ENCODE peak calls at places on chromosomes 1 and 21, in seven cellular contexts. Q is frontal cortex; B is GM13976; G is CD4-positive, alpha-beta T cell; N is EH; Z is ACHN; C is EL. F is an unnamed sample.

GRCh38 chr1:161071886-161072371 is 2.2 kb upstream of the ARHGAP30 start:
- DNase-seq in Q (peak), B (peak), G (peak), N (peak), Z (peak), C (peak), F (peak)

GRCh38 chr1:39061951-39062350 is 35.8 kb downstream of the NDUFS5 start:
- DNase-seq in Q (no peak), B (no peak), G (no peak), N (peak), Z (no peak), C (peak), F (no peak)

GRCh38 chr1:186492531-186493291 is 31.8 kb upstream of the PDC start:
- DNase-seq in Q (no peak), B (no peak), G (no peak), N (peak), Z (no peak), C (no peak), F (no peak)

GRCh38 chr1:31605908-31606427 is 11.5 kb upstream of the HCRTR1 start:
- DNase-seq in Q (no peak), B (peak), G (no peak), N (peak), Z (no peak), C (peak), F (no peak)

GRCh38 chr1:72229893-72230292 is 52.4 kb downstream of the NEGR1 start:
- DNase-seq in Q (no peak), B (no peak), G (no peak), N (peak), Z (no peak), C (peak), F (no peak)

GRCh38 chr1:47758341-47759237 is 238.6 kb downstream of the TRABD2B start:
- DNase-seq in Q (no peak), B (no peak), G (no peak), N (no peak), Z (no peak), C (no peak), F (no peak)

GRCh38 chr21:46083271-46084040 is 14.5 kb upstream of the COL6A2 start:
- DNase-seq in Q (no peak), B (no peak), G (no peak), N (peak), Z (no peak), C (no peak), F (no peak)

GRCh38 chr1:26239936-26240335 is 5.9 kb downstream of the CEP85 start:
- DNase-seq in Q (no peak), B (no peak), G (no peak), N (peak), Z (no peak), C (peak), F (no peak)

GRCh38 chr1:193747579-193747978 is 561.2 kb upstream of the B3GALT2 start:
- DNase-seq in Q (no peak), B (no peak), G (no peak), N (peak), Z (no peak), C (peak), F (no peak)

GRCh38 chr1:49694251-49694827 is 329.4 kb downstream of the AGBL4 start:
- DNase-seq in Q (no peak), B (no peak), G (no peak), N (no peak), Z (no peak), C (no peak), F (no peak)

GRCh38 chr1:78047131-78047530 is 1.4 kb downstream of the GIPC2 start:
- DNase-seq in Q (no peak), B (no peak), G (no peak), N (no peak), Z (no peak), C (no peak), F (no peak)

GRCh38 chr1:97505816-97506215 is 415.0 kb downstream of the DPYD start:
- DNase-seq in Q (no peak), B (no peak), G (no peak), N (no peak), Z (no peak), C (no peak), F (no peak)

GRCh38 chr21:41725421-41726021 is 41.3 kb downstream of the RIPK4 start:
- DNase-seq in Q (no peak), B (no peak), G (no peak), N (no peak), Z (no peak), C (no peak), F (no peak)

GRCh38 chr1:8094481-8095241 is 68.6 kb upstream of the ERRFI1 start:
- DNase-seq in Q (no peak), B (no peak), G (no peak), N (peak), Z (peak), C (peak), F (no peak)

GRCh38 chr21:33268736-33269441 is 2.7 kb downstream of the IL10RB start:
- DNase-seq in Q (no peak), B (peak), G (peak), N (no peak), Z (no peak), C (no peak), F (no peak)

GRCh38 chr1:164477336-164477735 is 81.6 kb upstream of the PBX1 start:
- DNase-seq in Q (no peak), B (no peak), G (no peak), N (no peak), Z (no peak), C (no peak), F (no peak)

GRCh38 chr1:43605761-43606160 is 44.2 kb upstream of the KDM4A start:
- DNase-seq in Q (no peak), B (no peak), G (no peak), N (peak), Z (no peak), C (no peak), F (no peak)

GRCh38 chr1:223343692-223344091 is 20.3 kb downstream of the SUSD4 start:
- DNase-seq in Q (no peak), B (no peak), G (no peak), N (no peak), Z (no peak), C (no peak), F (no peak)

GRCh38 chr1:230749635-230750034 is 2.4 kb downstream of the CAPN9 start:
- DNase-seq in Q (no peak), B (no peak), G (no peak), N (no peak), Z (no peak), C (no peak), F (no peak)

GRCh38 chr1:192788184-192788583 is 20.7 kb upstream of the RGS2 start:
- DNase-seq in Q (no peak), B (no peak), G (no peak), N (peak), Z (peak), C (peak), F (no peak)

GRCh38 chr1:110548381-110548780 is 29.4 kb upstream of the KCNA10 start:
- DNase-seq in Q (peak), B (no peak), G (no peak), N (peak), Z (peak), C (no peak), F (no peak)

GRCh38 chr21:31264574-31264973 is 79.5 kb downstream of the TIAM1 start:
- DNase-seq in Q (no peak), B (no peak), G (no peak), N (no peak), Z (no peak), C (no peak), F (no peak)

GRCh38 chr1:2811526-2811905 is 10.0 kb upstream of the TTC34 start:
- DNase-seq in Q (no peak), B (no peak), G (no peak), N (no peak), Z (no peak), C (no peak), F (no peak)

GRCh38 chr1:47194314-47194713 is 4.5 kb upstream of the PDZK1IP1 start:
- DNase-seq in Q (no peak), B (no peak), G (no peak), N (no peak), Z (no peak), C (no peak), F (no peak)

GRCh38 chr1:26158271-26159112 is at the start of gene FAM110D:
- DNase-seq in Q (no peak), B (no peak), G (no peak), N (no peak), Z (no peak), C (no peak), F (no peak)